ENCODE peak calls at places on chromosomes 5 and 9, in six cellular contexts. B is kidney epithelial cell, W is K562, H is tibial nerve, A is AG09309, X is astrocyte of the spinal cord. C is an unnamed sample.

GRCh38 chr5:149941795-149942194 is 2.8 kb downstream of the PDE6A start:
- DNase-seq in B (no peak), W (no peak), H (no peak), A (no peak), X (no peak), C (no peak)

GRCh38 chr5:79401216-79401615 is 112.7 kb downstream of the HOMER1 start:
- DNase-seq in B (no peak), W (no peak), H (no peak), A (no peak), X (no peak), C (no peak)

GRCh38 chr5:90849939-90850338 is 291.3 kb downstream of the ADGRV1 start:
- DNase-seq in B (no peak), W (no peak), H (no peak), A (no peak), X (no peak), C (no peak)

GRCh38 chr5:116947691-116948528 is 373.3 kb upstream of the SEMA6A start:
- DNase-seq in B (peak; percentile 10), W (peak; percentile 55), H (no peak), A (no peak), X (peak; percentile 30), C (no peak)

GRCh38 chr5:131622633-131623032 is 12.4 kb downstream of the RAPGEF6 start:
- DNase-seq in B (no peak), W (no peak), H (no peak), A (no peak), X (peak; percentile 73), C (no peak)

GRCh38 chr9:89969156-89969566 is 364.3 kb downstream of the GADD45G start:
- DNase-seq in B (no peak), W (no peak), H (no peak), A (no peak), X (no peak), C (no peak)

GRCh38 chr9:134422301-134422700 is 96.0 kb downstream of the RXRA start:
- DNase-seq in B (no peak), W (no peak), H (no peak), A (no peak), X (no peak), C (no peak)

GRCh38 chr9:81586786-81587185 is 102.6 kb downstream of the TLE1 start:
- DNase-seq in B (no peak), W (no peak), H (no peak), A (no peak), X (no peak), C (no peak)

GRCh38 chr9:18379073-18379811 is 94.7 kb upstream of the ADAMTSL1 start:
- DNase-seq in B (peak; percentile 96), W (no peak), H (no peak), A (peak; percentile 72), X (peak; percentile 89), C (peak; percentile 63)

GRCh38 chr9:122941560-122942234 is 877 bp downstream of the RABGAP1 start:
- DNase-seq in B (no peak), W (peak; percentile 50), H (no peak), A (no peak), X (peak; percentile 58), C (no peak)

GRCh38 chr9:37969130-37969529 is 65.2 kb upstream of the SLC25A51 start:
- DNase-seq in B (no peak), W (peak; percentile 84), H (no peak), A (no peak), X (peak; percentile 55), C (no peak)

GRCh38 chr9:69178583-69179011 is 4.5 kb downstream of the TJP2 start:
- DNase-seq in B (no peak), W (no peak), H (no peak), A (no peak), X (peak; percentile 39), C (no peak)

GRCh38 chr9:70020217-70020616 is 23.4 kb upstream of the MAMDC2 start:
- DNase-seq in B (no peak), W (no peak), H (no peak), A (no peak), X (no peak), C (no peak)

GRCh38 chr5:38613992-38614836 is 57.8 kb upstream of the LIFR start:
- DNase-seq in B (no peak), W (no peak), H (no peak), A (no peak), X (no peak), C (no peak)

GRCh38 chr9:113376634-113377531 is at the start of gene HDHD3:
- DNase-seq in B (peak; percentile 29), W (peak; percentile 88), H (peak; percentile 51), A (no peak), X (peak; percentile 73), C (no peak)

GRCh38 chr9:24132244-24132643 is 306.2 kb upstream of the ELAVL2 start:
- DNase-seq in B (no peak), W (no peak), H (no peak), A (no peak), X (no peak), C (no peak)

GRCh38 chr5:114449836-114450515 is 88.1 kb downstream of the KCNN2 start:
- DNase-seq in B (no peak), W (peak; percentile 8), H (peak; percentile 40), A (no peak), X (peak; percentile 52), C (no peak)

GRCh38 chr5:114450516-114450909 is 88.6 kb downstream of the KCNN2 start:
- DNase-seq in B (no peak), W (no peak), H (no peak), A (no peak), X (no peak), C (no peak)

GRCh38 chr5:114448496-114448895 is 86.6 kb downstream of the KCNN2 start:
- DNase-seq in B (no peak), W (no peak), H (no peak), A (no peak), X (no peak), C (no peak)

DNA sequence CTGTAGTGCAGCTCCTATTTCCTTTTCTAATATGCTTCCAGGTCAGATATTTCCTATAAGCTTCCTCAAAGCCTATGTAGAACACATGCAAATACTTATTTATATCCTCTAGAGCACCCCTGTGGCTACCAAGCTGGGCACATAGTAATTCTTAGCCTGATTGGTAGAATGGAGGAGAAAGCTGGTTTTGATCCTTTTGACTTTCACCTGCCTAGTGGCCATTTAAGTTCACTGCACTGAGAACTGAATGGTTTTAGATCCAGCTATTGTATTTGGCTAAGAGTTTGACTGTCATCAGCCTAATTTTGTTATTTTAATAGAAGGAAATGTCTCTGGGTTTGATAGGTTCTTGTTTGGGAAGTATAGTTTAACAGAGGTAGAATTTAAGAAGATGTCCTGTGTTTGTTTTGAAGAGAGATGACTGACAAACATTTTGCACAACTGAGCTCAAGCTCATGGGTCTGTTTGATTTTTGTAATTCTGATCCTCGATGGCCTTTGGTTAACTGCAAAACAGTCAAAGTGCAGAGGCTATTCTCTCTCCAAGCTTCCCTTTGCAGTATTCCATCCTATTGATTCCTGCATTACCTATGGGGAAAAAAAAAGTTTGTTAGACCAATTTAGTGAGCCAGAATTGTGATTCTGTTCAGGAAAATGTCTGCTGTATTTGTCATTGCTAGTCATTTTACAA is 85.4 kb downstream of the KCNN2 start:
- DNase-seq in B (no peak), W (no peak), H (no peak), A (no peak), X (no peak), C (no peak)
- TF ChIP-seq CTCF in B (peak; percentile 22), W (no peak), H (no peak), A (no peak), X (peak; percentile 32), C (peak; percentile 29)

GRCh38 chr5:10306806-10307205 is 896 bp downstream of the CMBL start:
- DNase-seq in B (no peak), W (no peak), H (no peak), A (no peak), X (no peak), C (no peak)

GRCh38 chr5:10304932-10305331 is 2.8 kb downstream of the CMBL start:
- DNase-seq in B (no peak), W (peak; percentile 87), H (no peak), A (no peak), X (no peak), C (no peak)

GRCh38 chr5:10307206-10308148 is at the start of gene CMBL:
- DNase-seq in B (no peak), W (peak; percentile 95), H (no peak), A (no peak), X (peak; percentile 70), C (no peak)

GRCh38 chr5:10303699-10304170 is 4.0 kb downstream of the CMBL start:
- DNase-seq in B (no peak), W (peak; percentile 91), H (no peak), A (no peak), X (no peak), C (no peak)

GRCh38 chr5:10306114-10306513 is 1.6 kb downstream of the CMBL start:
- DNase-seq in B (no peak), W (no peak), H (no peak), A (no peak), X (no peak), C (no peak)
- H3K4me3 ChIP-seq in B (no peak overlapping the region), W (peak overlapping the region; percentile 78), H (no peak overlapping the region), A (peak overlapping the region; percentile 46), X (peak overlapping the region; percentile 58), C (no peak overlapping the region)

GRCh38 chr5:170427672-170428236 is 38.6 kb upstream of the KCNMB1 start:
- DNase-seq in B (no peak), W (no peak), H (no peak), A (no peak), X (no peak), C (no peak)

GRCh38 chr5:170430871-170431437 is 41.8 kb upstream of the KCNMB1 start:
- DNase-seq in B (no peak), W (no peak), H (no peak), A (peak; percentile 25), X (no peak), C (no peak)

GRCh38 chr5:170430256-170430655 is 41.1 kb upstream of the KCNMB1 start:
- DNase-seq in B (no peak), W (no peak), H (no peak), A (no peak), X (no peak), C (no peak)

GRCh38 chr5:170426786-170427185 is 37.6 kb upstream of the KCNMB1 start:
- DNase-seq in B (no peak), W (no peak), H (no peak), A (no peak), X (no peak), C (no peak)

GRCh38 chr5:170429014-170429413 is 39.8 kb upstream of the KCNMB1 start:
- DNase-seq in B (no peak), W (no peak), H (no peak), A (no peak), X (peak; percentile 5), C (no peak)
- TF ChIP-seq CTCF in B (peak; percentile 38), W (no peak), H (no peak), A (peak; percentile 20), X (peak; percentile 38), C (peak; percentile 29)

DNA sequence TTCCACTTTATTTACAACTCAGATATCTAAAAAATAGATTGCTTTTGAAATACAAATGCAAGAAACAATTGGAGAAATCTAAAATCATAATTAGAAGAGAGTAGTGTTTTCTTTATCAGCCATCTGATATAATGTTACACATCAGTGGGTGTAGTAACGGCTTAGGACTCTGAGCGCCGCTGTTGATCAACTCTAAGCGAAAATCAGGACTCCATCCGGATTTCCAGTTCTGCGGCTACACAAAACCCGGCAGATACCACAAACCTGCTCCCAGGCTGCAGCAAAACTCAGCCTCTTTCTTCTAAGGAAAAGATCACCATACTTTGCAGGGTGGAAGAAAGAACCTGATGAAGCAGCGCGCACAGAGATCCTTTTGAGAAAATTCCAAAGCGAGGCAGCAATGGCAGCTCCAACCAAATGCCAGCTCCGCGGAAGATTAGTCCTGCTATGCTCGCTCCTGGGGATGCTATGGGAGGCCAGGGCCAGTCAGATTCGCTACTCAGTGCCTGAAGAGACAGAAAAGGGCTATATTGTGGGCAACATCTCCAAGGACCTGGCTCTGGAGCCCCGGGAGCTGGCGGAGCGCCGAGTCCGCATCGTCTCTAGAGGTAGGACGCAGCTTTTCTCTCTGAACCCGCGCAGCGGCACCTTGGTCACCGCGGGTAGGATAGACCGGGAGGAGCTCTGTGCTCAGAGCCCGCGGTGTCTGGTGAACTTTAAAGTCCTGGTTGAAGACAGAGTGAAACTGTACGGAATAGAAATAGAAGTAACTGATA is at the start of gene PCDHGA9:
- DNase-seq in B (no peak), W (peak; percentile 38), H (no peak), A (no peak), X (peak; percentile 42), C (no peak)
- H3K4me3 ChIP-seq in B (peak within 1 kb of the TSS; percentile 26), W (no peak within 1 kb of the TSS), H (peak within 1 kb of the TSS; percentile 34), A (no peak within 1 kb of the TSS), X (peak within 1 kb of the TSS; percentile 29), C (peak within 1 kb of the TSS; percentile 29)

C was measured in retinal pigment epithelial cell.